ENCODE peak calls at places on chromosomes 4 and X, in eight cellular contexts. Y, C, Z, U, E, D, B and H are unnamed samples.
A peak's percentile ranks its signal among the peaks of the same experiment; 100 is the strongest.

GRCh38 chr4:113040793-113041192 is 8.7 kb upstream of the ANK2 start:
- DNase-seq in Y (no peak), C (no peak), Z (no peak), U (no peak), E (no peak), D (no peak), B (no peak), H (no peak)

GRCh38 chr4:150280081-150280950 is 202.1 kb downstream of the DCLK2 start:
- DNase-seq in Y (peak; percentile 74), C (no peak), Z (no peak), U (peak; percentile 88), E (no peak), D (no peak), B (peak; percentile 90), H (peak; percentile 79)

GRCh38 chr4:108533876-108534275 is 86.5 kb upstream of the RPL34 start:
- DNase-seq in Y (no peak), C (no peak), Z (no peak), U (no peak), E (no peak), D (no peak), B (no peak), H (no peak)

GRCh38 chr4:40990202-40990898 is 224.0 kb downstream of the APBB2 start:
- DNase-seq in Y (peak; percentile 95), C (peak; percentile 25), Z (no peak), U (peak; percentile 93), E (no peak), D (no peak), B (peak; percentile 80), H (peak; percentile 84)

GRCh38 chrX:12955882-12956703 is 18.8 kb upstream of the TMSB4X start:
- DNase-seq in Y (peak; percentile 40), C (peak; percentile 46), Z (peak; percentile 59), U (peak; percentile 73), E (peak; percentile 68), D (peak; percentile 77), B (no peak), H (no peak)

GRCh38 chr4:112840061-112840460 is 203.1 kb downstream of the LARP7 start:
- DNase-seq in Y (no peak), C (no peak), Z (no peak), U (peak; percentile 45), E (no peak), D (no peak), B (no peak), H (peak; percentile 73)

GRCh38 chrX:133685806-133686205 is 270.5 kb upstream of the GPC4 start:
- DNase-seq in Y (no peak), C (no peak), Z (no peak), U (no peak), E (peak; percentile 21), D (no peak), B (no peak), H (no peak)

GRCh38 chr4:163554870-163555465 is 60.5 kb downstream of the TMA16 start:
- DNase-seq in Y (no peak), C (no peak), Z (no peak), U (no peak), E (no peak), D (no peak), B (no peak), H (no peak)

GRCh38 chrX:149511081-149511480 is 6.0 kb upstream of the IDS start:
- DNase-seq in Y (no peak), C (no peak), Z (no peak), U (no peak), E (no peak), D (no peak), B (no peak), H (no peak)

GRCh38 chr4:38179690-38180299 is 219.6 kb downstream of the PTTG2 start:
- DNase-seq in Y (no peak), C (peak; percentile 65), Z (peak; percentile 71), U (peak; percentile 61), E (peak; percentile 88), D (peak; percentile 80), B (peak; percentile 69), H (peak; percentile 87)

GRCh38 chr4:65999518-65999871 is 329.2 kb upstream of the EPHA5 start:
- DNase-seq in Y (no peak), C (no peak), Z (no peak), U (no peak), E (no peak), D (no peak), B (no peak), H (no peak)
- H3K4me3 ChIP-seq in Y (no peak overlapping the region), C (peak overlapping the region; percentile 69), Z (no peak overlapping the region), U (no peak overlapping the region), E (no peak overlapping the region), D (no peak overlapping the region), B (no peak overlapping the region), H (no peak overlapping the region)

GRCh38 chrX:79266702-79267101 is 100.4 kb downstream of the ITM2A start:
- DNase-seq in Y (no peak), C (no peak), Z (no peak), U (no peak), E (no peak), D (no peak), B (no peak), H (no peak)

GRCh38 chrX:79268788-79269187 is 98.3 kb downstream of the ITM2A start:
- DNase-seq in Y (no peak), C (no peak), Z (no peak), U (no peak), E (no peak), D (no peak), B (no peak), H (no peak)

DNA sequence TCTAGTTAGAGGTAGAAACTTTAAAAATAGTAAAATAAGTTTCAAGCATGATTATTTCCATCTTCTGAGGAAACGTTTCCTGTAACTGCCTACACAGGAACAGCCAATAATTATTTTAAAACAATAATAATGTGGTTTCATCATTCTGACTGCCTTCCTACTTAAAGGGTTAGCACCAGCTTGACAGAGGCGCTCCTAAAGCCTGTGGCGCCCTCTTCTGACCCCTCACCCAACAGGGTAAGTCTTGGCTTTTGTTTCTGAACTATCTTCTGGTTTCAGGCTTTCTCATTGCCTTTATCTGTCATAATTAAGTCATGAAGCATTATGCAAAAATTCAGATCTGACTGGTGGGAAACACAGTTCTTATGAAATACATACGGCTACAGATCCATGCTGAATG is 96.7 kb downstream of the ITM2A start:
- DNase-seq in Y (no peak), C (no peak), Z (peak; percentile 44), U (no peak), E (peak; percentile 36), D (no peak), B (no peak), H (peak; percentile 1)
- TF ChIP-seq CTCF in Y (no peak), C (peak; percentile 8), Z (peak; percentile 50), U (no peak), E (no peak), D (peak; percentile 18), B (no peak), H (peak; percentile 61)

DNA sequence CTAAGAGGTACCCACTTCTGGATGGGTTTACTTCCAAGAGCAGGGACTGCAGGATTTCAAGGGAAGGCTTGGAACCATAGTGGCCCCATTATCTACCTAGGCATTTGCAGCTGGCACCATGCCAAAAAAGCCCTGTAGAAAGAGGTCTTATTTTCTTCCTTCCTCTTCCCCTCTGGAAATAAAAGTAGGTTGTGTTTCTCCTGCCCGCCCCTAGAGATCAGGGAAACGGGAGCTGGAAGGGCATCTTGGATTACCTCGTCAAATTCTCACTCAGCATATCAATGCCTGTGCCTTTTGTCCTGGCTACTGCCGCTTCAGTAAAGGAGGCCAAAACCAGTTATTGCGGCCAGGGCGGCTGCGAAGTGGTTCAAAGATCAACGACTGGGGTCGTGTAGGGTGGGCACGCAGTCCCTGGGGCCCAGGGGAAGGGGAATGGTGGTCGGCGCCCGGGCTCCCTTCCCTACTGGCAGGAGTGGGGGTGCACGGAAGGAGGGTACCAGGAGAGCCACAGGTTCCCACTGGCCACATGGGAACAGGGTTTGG is 1.5 kb downstream of the SCD5 start:
- DNase-seq in Y (no peak), C (no peak), Z (no peak), U (no peak), E (no peak), D (no peak), B (no peak), H (no peak)
- H3K4me3 ChIP-seq in Y (peak overlapping the region; percentile 81), C (no peak overlapping the region), Z (peak overlapping the region; percentile 61), U (peak overlapping the region; percentile 69), E (peak overlapping the region; percentile 72), D (peak overlapping the region; percentile 42), B (peak overlapping the region; percentile 69), H (peak overlapping the region; percentile 77)

DNA sequence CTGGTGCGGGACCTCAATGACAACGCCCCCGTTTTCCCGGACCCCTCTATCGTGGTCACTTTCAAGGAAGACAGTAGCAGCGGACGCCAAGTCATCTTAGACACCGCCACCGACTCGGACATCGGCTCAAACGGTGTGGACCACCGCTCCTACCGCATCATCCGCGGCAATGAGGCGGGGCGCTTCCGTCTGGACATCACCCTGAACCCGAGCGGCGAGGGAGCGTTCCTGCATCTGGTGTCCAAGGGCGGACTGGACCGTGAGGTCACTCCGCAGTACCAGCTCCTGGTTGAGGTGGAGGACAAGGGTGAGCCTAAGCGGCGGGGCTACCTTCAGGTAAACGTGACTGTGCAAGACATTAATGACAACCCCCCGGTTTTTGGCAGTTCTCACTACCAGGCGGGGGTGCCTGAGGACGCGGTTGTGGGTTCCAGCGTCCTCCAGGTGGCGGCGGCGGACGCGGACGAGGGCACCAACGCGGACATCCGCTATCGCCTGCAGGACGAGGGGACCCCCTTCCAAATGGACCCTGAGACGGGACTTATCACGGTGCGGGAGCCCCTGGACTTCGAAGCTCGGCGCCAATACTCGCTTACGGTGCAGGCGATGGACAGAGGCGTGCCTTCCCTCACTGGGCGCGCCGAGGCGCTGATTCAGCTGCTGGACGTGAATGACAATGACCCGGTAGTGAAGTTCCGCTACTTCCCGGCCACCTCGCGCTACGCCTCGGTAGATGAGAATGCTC is 2.2 kb downstream of the FAT4 start:
- DNase-seq in Y (no peak), C (no peak), Z (peak; percentile 20), U (peak; percentile 23), E (peak; percentile 18), D (peak; percentile 34), B (no peak), H (no peak)
- TF ChIP-seq CTCF in Y (peak; percentile 56), C (no peak), Z (peak; percentile 10), U (peak; percentile 43), E (no peak), D (no peak), B (peak; percentile 41), H (peak; percentile 30)

GRCh38 chrX:45134303-45134702 is 66.4 kb downstream of the DIPK2B start:
- DNase-seq in Y (no peak), C (peak; percentile 77), Z (peak; percentile 50), U (no peak), E (no peak), D (no peak), B (no peak), H (no peak)
- H3K4me3 ChIP-seq in Y (no peak overlapping the region), C (peak overlapping the region; percentile 57), Z (no peak overlapping the region), U (no peak overlapping the region), E (no peak overlapping the region), D (no peak overlapping the region), B (no peak overlapping the region), H (no peak overlapping the region)

DNA sequence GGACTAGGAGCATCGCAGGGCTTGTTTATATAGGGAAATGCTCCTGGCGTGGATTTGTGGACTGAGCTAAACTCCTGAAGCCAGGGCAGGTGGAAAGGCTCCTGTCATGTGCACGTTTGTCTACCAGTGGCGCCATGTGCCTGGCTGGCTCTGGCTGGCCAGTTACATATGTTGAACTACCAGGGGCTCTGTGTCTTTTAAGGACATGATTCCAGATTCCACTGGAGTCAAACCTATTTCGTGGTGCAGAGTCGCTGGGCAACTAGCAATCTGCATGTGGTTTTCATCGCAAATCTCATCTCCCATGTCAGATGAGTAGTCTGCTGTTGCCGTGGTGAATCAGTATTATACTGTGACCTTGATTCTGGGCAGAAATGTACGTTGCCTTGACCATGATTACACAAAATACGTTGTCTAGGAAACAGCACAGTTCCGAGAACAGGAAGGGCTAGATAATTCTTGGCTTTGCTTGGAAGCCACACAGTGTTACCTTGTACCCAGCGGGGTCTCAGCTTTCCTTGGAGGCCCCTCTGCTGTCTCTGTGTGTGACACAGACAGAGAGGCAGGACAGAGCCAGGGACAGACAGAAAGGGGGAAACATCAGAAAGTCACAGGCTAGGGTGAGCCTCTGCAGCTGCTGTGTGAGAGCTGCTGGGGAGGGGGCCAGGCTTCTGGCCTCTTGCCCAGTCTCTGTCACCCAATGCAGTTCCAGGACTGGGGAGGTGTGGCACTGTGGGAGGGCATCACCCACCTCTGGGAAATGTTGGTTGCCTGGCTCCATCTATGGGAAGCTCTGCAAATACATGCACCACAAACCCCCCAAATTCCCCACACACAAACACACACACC is 19.2 kb downstream of the PNMA6E start:
- DNase-seq in Y (peak; percentile 62), C (peak; percentile 59), Z (peak; percentile 15), U (peak; percentile 87), E (no peak), D (no peak), B (peak; percentile 73), H (peak; percentile 12)
- TF ChIP-seq CTCF in Y (peak; percentile 11), C (peak; percentile 54), Z (no peak), U (peak; percentile 28), E (no peak), D (no peak), B (peak; percentile 12), H (no peak)